ENCODE peak calls at places on chromosomes 4 and X, in four cellular contexts. S is left lung, V is neuronal stem cell, X is right lobe of liver. L is an unnamed sample. For H3K4me1, the result is how much of the 10 kb centered on the place peaks cover.

GRCh38 chr4:110033994-110034393 is 121.3 kb downstream of the EGF start:
- DNase-seq in X (no peak), S (peak), V (no peak), L (no peak)

GRCh38 chrX:71251456-71251973 is 2.4 kb downstream of the ZMYM3 start:
- DNase-seq in S (no peak), X (no peak), V (no peak), L (no peak)

GRCh38 chrX:118548831-118549230 is 53.2 kb downstream of the DOCK11 start:
- DNase-seq in X (no peak), S (no peak), V (no peak), L (no peak)

GRCh38 chr4:23630110-23630509 is 259.7 kb downstream of the PPARGC1A start:
- DNase-seq in S (no peak), X (no peak), V (no peak), L (no peak)

GRCh38 chr4:38330321-38330720 is 333.7 kb upstream of the KLF3 start:
- DNase-seq in S (no peak), V (no peak), X (no peak), L (no peak)

GRCh38 chrX:134711135-134711941 is 53.1 kb upstream of the PLAC1 start:
- DNase-seq in X (no peak), S (no peak), V (no peak), L (no peak)

GRCh38 chrX:134688839-134689238 is 30.6 kb upstream of the PLAC1 start:
- DNase-seq in S (no peak), X (no peak), V (no peak), L (no peak)

GRCh38 chr4:148376151-148376550 is 66.1 kb downstream of the NR3C2 start:
- DNase-seq in X (no peak), S (peak), V (no peak), L (no peak)

GRCh38 chrX:19924285-19924684 is 36.9 kb upstream of the SH3KBP1 start:
- DNase-seq in V (no peak), S (no peak), X (no peak), L (no peak)

GRCh38 chr4:111330786-111331185 is 707.9 kb upstream of the PITX2 start:
- DNase-seq in S (no peak), X (no peak), V (no peak), L (no peak)

GRCh38 chrX:85026170-85026569 is 22.5 kb downstream of the APOOL start:
- DNase-seq in S (no peak), V (no peak), X (no peak), L (no peak)

DNA sequence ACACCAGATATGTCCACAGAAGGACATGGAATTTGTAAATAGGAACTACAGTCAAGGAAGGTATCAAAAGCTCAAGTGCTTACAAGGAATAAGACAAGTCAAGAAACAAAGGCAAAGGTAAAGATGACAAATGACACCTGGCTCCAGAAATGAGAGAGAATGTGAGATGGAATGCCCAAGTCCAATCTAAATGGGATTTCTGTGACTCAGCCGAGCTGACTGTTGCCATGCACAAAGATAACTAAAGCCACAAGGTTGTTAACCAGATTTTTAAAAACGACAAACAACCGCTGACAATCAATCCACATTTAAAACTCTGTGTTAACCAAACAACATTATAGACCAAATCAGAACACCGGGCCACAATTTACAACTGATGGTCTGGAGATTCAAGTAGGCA is 1.1 kb downstream of the NFXL1 start:
- DNase-seq in V (no peak), X (no peak), S (no peak), L (no peak)
- H3K4me1 ChIP-seq in V (under half), X (under half), S (under half), L (under half)

GRCh38 chrX:110317820-110318663 is at the start of gene AMMECR1:
- DNase-seq in S (peak), V (peak), X (peak), L (peak)

GRCh38 chrX:110316351-110317078 is 1.4 kb downstream of the AMMECR1 start:
- DNase-seq in V (no peak), S (no peak), X (no peak), L (no peak)

GRCh38 chrX:110318664-110318968 is 731 bp upstream of the AMMECR1 start:
- DNase-seq in S (no peak), V (no peak), X (no peak), L (no peak)

GRCh38 chrX:110317079-110317819 is 636 bp downstream of the AMMECR1 start:
- DNase-seq in V (peak), X (peak), S (peak), L (peak)

GRCh38 chrX:110315541-110315940 is 2.3 kb downstream of the AMMECR1 start:
- DNase-seq in V (no peak), X (no peak), S (no peak), L (no peak)
- H3K27ac ChIP-seq in V (no peak), X (no peak), S (no peak), L (no peak)

GRCh38 chr4:77776182-77777134 is 42.7 kb downstream of the CNOT6L start:
- DNase-seq in S (no peak), V (no peak), X (no peak), L (no peak)
- H3K4me3 ChIP-seq in S (no peak), V (no peak), X (no peak), L (no peak)

GRCh38 chrX:46812445-46812844 is 24.4 kb upstream of the RP2 start:
- DNase-seq in V (no peak), S (no peak), X (peak), L (no peak)
- H3K4me1 ChIP-seq in V (under half), S (under half), X (under half), L (under half)

GRCh38 chr4:184568770-184569169 is 80.5 kb downstream of the CASP3 start:
- DNase-seq in S (no peak), X (no peak), V (no peak), L (no peak)

GRCh38 chr4:184574861-184575260 is 74.4 kb downstream of the CASP3 start:
- DNase-seq in V (no peak), X (no peak), S (no peak), L (no peak)

GRCh38 chr4:184575306-184575705 is 73.9 kb downstream of the CASP3 start:
- DNase-seq in V (no peak), X (no peak), S (no peak), L (no peak)

DNA sequence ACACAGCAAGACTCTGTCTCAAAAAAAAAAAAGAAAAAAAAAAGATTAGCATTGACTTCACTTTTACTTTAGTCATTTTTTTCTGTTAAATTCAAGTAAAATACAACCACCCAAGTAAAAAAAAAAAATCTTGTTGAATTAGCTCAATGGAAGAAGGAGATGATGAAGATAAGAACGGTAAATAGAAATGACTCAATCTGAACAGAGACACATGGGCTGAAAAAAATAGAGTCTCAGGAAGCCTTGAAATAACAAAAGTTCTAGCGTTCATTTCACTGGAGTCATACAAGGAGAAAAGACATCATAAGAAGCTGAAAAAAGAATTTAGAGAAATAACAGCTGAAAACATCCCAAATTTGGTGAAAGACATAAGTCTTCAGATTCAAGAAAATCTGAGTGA is 75.5 kb downstream of the CASP3 start:
- DNase-seq in V (no peak), S (no peak), X (no peak), L (no peak)
- H3K27ac ChIP-seq in V (no peak), S (no peak), X (no peak), L (no peak)

GRCh38 chrX:30593435-30594200 is 16.1 kb upstream of the TASL start:
- DNase-seq in X (no peak), S (no peak), V (no peak), L (no peak)
- H3K4me3 ChIP-seq in X (no peak), S (no peak), V (no peak), L (no peak)

L was measured in aorta.